ENCODE peak calls at places on chromosomes 1 and 21, in six cellular contexts. D is IMR-90, X is H9, E is H1, V is trophoblast cell, R is mesenchymal stem cell. W is an unnamed sample.
A peak's percentile ranks its signal among the peaks of the same experiment; 100 is the strongest.

GRCh38 chr21:31612889-31613785 is 46.4 kb upstream of the SOD1 start:
- DNase-seq in R (peak; percentile 2), D (peak; percentile 15), E (no peak), X (no peak), V (peak; percentile 78), W (peak; percentile 36)

GRCh38 chr1:58896211-58897183 is 112.7 kb upstream of the JUN start:
- DNase-seq in V (peak; percentile 92), D (no peak), X (no peak), E (no peak), R (peak; percentile 50), W (no peak)

GRCh38 chr1:225700164-225700740 is 47.3 kb upstream of the ENAH start:
- DNase-seq in X (no peak), D (peak; percentile 98), R (peak; percentile 99), E (no peak), V (no peak), W (no peak)

GRCh38 chr1:12620142-12620865 is 2.3 kb upstream of the DHRS3 start:
- DNase-seq in D (no peak), V (no peak), R (no peak), X (no peak), E (no peak), W (no peak)

GRCh38 chr21:14734191-14734590 is 188.1 kb upstream of the SAMSN1 start:
- DNase-seq in D (no peak), V (peak; percentile 3), R (no peak), E (no peak), X (no peak), W (no peak)

GRCh38 chr1:46749921-46750404 is 31.0 kb upstream of the EFCAB14 start:
- DNase-seq in D (no peak), E (no peak), X (no peak), R (no peak), V (no peak), W (no peak)

GRCh38 chr1:47656719-47657685 is 219.2 kb downstream of the FOXD2 start:
- DNase-seq in R (no peak), E (no peak), D (peak; percentile 39), V (no peak), X (peak; percentile 12), W (no peak)

GRCh38 chr1:92804721-92805169 is 19.8 kb upstream of the EVI5 start:
- DNase-seq in V (peak; percentile 92), D (peak; percentile 99), E (no peak), X (peak; percentile 60), R (peak; percentile 98), W (no peak)

GRCh38 chr1:221532071-221532755 is 209.7 kb downstream of the DUSP10 start:
- DNase-seq in X (no peak), D (peak; percentile 23), V (no peak), E (no peak), R (no peak), W (no peak)

GRCh38 chr1:168763031-168763430 is 34.0 kb upstream of the DPT start:
- DNase-seq in D (no peak), E (no peak), V (no peak), X (no peak), R (no peak), W (no peak)

GRCh38 chr1:7232936-7233540 is 447.8 kb downstream of the CAMTA1 start:
- DNase-seq in V (no peak), R (no peak), E (no peak), X (no peak), D (no peak), W (no peak)

GRCh38 chr21:26007911-26008579 is 162.5 kb downstream of the APP start:
- DNase-seq in D (peak; percentile 24), X (no peak), V (no peak), E (no peak), R (peak; percentile 71), W (no peak)

GRCh38 chr1:159854101-159854692 is 8.3 kb downstream of the VSIG8 start:
- DNase-seq in E (peak; percentile 73), X (peak; percentile 72), V (no peak), R (peak; percentile 60), D (no peak), W (peak; percentile 45)

GRCh38 chr1:31227891-31228290 is 11.8 kb downstream of the NKAIN1 start:
- DNase-seq in E (no peak), X (no peak), D (no peak), R (no peak), V (no peak), W (peak; percentile 65)

GRCh38 chr1:223201967-223202366 is 58.9 kb upstream of the TLR5 start:
- DNase-seq in R (no peak), X (no peak), E (no peak), D (no peak), V (no peak), W (no peak)

GRCh38 chr1:16122916-16123315 is 33.0 kb downstream of the EPHA2 start:
- DNase-seq in E (no peak), X (peak; percentile 23), R (peak; percentile 78), V (no peak), D (peak; percentile 86), W (no peak)

GRCh38 chr1:56462209-56462608 is 117.2 kb downstream of the PLPP3 start:
- DNase-seq in E (no peak), X (no peak), R (no peak), D (no peak), V (no peak), W (no peak)

GRCh38 chr1:109864960-109865611 is 45.6 kb upstream of the CSF1 start:
- DNase-seq in X (no peak), V (no peak), D (peak; percentile 42), E (no peak), R (peak; percentile 33), W (no peak)

DNA sequence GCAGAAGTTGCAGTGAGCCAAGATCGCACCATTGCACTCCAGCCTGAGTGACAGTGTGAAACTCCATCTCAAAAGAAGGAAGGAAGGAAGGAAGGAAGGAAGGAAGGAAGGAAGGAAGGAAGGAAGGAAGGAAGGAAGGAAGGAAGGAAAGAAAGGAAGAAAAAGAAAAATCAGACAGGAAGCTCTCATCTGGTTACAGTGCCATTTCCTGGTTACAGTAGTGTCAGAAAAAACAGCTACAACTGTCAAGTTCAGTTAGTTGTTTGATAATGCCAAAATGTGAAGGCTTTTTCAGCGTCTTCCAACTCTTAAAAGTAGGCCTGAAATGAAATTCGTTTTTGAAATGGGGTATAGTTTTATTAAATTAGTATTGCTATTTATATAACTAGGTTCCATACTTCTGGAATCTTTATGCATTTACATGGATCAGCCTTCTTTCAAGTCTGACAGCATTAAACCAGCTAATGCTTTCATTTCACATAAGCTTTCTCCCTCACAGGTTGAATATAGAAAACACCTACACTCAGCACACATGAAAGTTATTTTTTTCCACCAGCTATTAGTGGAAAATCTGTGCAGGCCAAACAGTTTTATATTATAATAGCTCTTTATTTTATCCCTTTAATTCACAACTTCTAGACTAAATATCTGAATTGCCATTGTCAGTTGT is 21.2 kb downstream of the PTPN22 start:
- DNase-seq in D (no peak), R (no peak), E (no peak), V (no peak), X (no peak), W (no peak)
- H3K14ac ChIP-seq in D (no peak overlapping the region), R (no peak overlapping the region), E (no peak overlapping the region), V (no peak overlapping the region), X (no peak overlapping the region), W (no peak overlapping the region)

DNA sequence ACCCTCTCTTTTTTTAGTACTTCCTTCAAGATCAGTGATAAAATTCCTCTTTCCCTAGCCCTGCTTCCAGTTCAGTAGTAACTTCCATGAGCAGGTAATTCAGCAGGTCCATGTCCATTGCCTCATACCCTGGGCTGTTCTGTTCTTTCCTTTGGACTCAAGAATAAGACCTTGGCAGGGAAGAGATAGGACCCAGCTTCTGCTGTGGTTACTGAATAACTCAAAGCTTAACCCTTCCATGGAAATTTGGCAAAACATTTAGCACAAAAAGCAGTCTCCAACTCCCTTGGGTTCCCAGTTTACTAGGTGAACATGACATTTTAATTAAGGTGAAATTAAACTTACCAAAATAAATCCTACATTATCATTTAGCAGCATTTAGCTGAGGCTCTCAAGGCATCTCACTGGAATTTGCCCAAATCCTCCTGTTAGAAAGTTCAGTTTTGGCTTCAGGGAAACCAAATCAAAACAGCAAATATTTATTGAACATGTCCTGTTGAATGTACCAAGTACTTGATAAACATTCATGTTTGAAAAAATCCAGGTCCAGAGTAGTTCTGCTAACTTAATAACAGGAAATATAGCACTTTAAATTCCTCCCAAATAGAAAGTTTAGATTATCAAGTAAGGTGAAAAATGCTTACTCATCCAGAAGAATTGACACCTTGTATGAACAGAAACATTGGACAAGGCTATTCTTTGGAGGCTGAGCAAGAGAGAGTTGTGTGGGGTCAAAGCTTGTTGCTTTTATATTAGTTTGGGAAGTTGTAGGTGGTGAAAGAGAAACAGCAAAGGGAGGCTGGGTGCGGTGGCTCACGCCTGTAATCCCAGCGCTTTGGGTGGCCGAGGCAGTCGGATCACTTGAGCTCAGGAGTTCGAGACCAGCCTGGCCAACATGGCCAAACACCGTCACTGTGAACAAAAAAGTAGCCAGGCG is 8.4 kb upstream of the SERPINC1 start:
- DNase-seq in V (no peak), D (no peak), X (no peak), E (no peak), R (no peak), W (no peak)
- H3K14ac ChIP-seq in V (no peak overlapping the region), D (no peak overlapping the region), X (no peak overlapping the region), E (no peak overlapping the region), R (no peak overlapping the region), W (no peak overlapping the region)

DNA sequence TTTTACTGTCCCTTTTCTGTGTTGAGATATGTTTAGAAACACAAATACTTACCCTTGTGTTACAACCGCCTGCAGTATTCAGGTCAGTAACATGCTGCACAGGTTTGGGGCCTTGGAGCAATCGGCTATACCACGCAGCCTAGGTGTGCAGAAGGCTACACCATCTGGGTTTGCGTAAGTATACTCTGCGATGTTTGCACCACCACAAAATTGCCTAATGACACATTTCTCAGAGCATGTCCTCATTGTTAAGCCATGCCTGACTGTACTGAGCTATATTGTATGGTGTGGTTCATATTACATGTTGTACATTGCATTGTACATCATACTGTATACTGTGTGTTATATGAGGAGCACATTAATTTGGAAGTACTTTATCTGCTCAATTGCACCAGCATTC is 247.4 kb downstream of the RHOU start:
- DNase-seq in X (peak; percentile 12), V (peak; percentile 65), E (no peak), D (no peak), R (no peak), W (no peak)
- H3K14ac ChIP-seq in X (no peak overlapping the region), V (no peak overlapping the region), E (no peak overlapping the region), D (no peak overlapping the region), R (no peak overlapping the region), W (no peak overlapping the region)

DNA sequence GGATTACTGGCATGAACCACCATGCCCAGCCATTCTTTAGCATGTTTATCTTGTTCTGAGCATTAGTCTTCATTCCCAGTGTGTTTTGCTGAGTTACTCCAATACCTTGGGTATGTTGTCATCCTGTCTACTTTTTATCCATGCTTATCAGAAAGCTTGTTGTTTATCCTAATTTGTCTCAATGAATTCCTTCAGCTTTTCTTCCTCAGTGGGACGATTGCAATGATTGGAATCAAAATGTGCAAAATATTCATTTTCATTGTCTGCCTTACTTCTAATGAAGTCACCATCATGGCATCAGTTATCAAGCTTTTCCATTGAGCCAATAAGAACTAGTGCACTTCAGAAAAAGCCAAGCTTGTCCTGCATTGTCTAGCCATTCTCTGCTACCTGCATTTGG is 170.5 kb downstream of the HFM1 start:
- DNase-seq in X (no peak), E (no peak), V (peak; percentile 64), D (no peak), R (no peak), W (no peak)
- H3K14ac ChIP-seq in X (no peak overlapping the region), E (no peak overlapping the region), V (no peak overlapping the region), D (no peak overlapping the region), R (no peak overlapping the region), W (no peak overlapping the region)

W was measured in neuronal stem cell.